ENCODE peak calls at places on chromosomes 12 and 14, in five cellular contexts. One of them, this sample, is unnamed.
A peak's percentile ranks its signal among the peaks of the same experiment; 100 is the strongest.

GRCh38 chr14:55938249-55938791 is 179.9 kb upstream of the PELI2 start:
- DNase-seq in WERI-Rb-1: no peak
- DNase-seq in neural progenitor cell: no peak
- DNase-seq in cardiac muscle cell: peak; percentile 34
- DNase-seq in mesendoderm: no peak
- DNase-seq in this sample: no peak

GRCh38 chr14:29895591-29896043 is 32.0 kb downstream of the PRKD1 start:
- DNase-seq in cardiac muscle cell: no peak
- DNase-seq in WERI-Rb-1: no peak
- DNase-seq in neural progenitor cell: no peak
- DNase-seq in mesendoderm: peak; percentile 30
- DNase-seq in this sample: no peak

GRCh38 chr12:113912761-113913295 is 53.3 kb downstream of the RBM19 start:
- DNase-seq in mesendoderm: peak; percentile 86
- DNase-seq in WERI-Rb-1: peak; percentile 84
- DNase-seq in cardiac muscle cell: peak; percentile 81
- DNase-seq in neural progenitor cell: peak; percentile 89
- DNase-seq in this sample: peak; percentile 81

GRCh38 chr12:106227641-106228319 is 20.0 kb downstream of the CKAP4 start:
- DNase-seq in mesendoderm: no peak
- DNase-seq in neural progenitor cell: no peak
- DNase-seq in WERI-Rb-1: no peak
- DNase-seq in cardiac muscle cell: peak; percentile 24
- DNase-seq in this sample: no peak

GRCh38 chr12:33830070-33830469 is 192.2 kb upstream of the ALG10 start:
- DNase-seq in mesendoderm: no peak
- DNase-seq in WERI-Rb-1: no peak
- DNase-seq in neural progenitor cell: no peak
- DNase-seq in cardiac muscle cell: no peak
- DNase-seq in this sample: no peak

GRCh38 chr14:105767315-105767714 is 240.9 kb downstream of the TMEM121 start:
- DNase-seq in WERI-Rb-1: no peak
- DNase-seq in mesendoderm: no peak
- DNase-seq in cardiac muscle cell: no peak
- DNase-seq in neural progenitor cell: no peak
- DNase-seq in this sample: no peak

GRCh38 chr14:20455355-20456300 is 602 bp downstream of the APEX1 start:
- DNase-seq in mesendoderm: no peak
- DNase-seq in WERI-Rb-1: peak; percentile 83
- DNase-seq in cardiac muscle cell: peak; percentile 91
- DNase-seq in neural progenitor cell: peak; percentile 86
- DNase-seq in this sample: peak; percentile 58

GRCh38 chr12:2051700-2052625 is 824 bp upstream of the CACNA1C start:
- DNase-seq in WERI-Rb-1: no peak
- DNase-seq in cardiac muscle cell: peak; percentile 13
- DNase-seq in mesendoderm: no peak
- DNase-seq in neural progenitor cell: peak; percentile 77
- DNase-seq in this sample: no peak

GRCh38 chr14:35401422-35401729 is 3.2 kb downstream of the NFKBIA start:
- DNase-seq in WERI-Rb-1: no peak
- DNase-seq in mesendoderm: no peak
- DNase-seq in cardiac muscle cell: no peak
- DNase-seq in neural progenitor cell: no peak
- DNase-seq in this sample: no peak

GRCh38 chr14:47149326-47149725 is 497.7 kb upstream of the RPL10L start:
- DNase-seq in neural progenitor cell: no peak
- DNase-seq in WERI-Rb-1: no peak
- DNase-seq in cardiac muscle cell: no peak
- DNase-seq in mesendoderm: no peak
- DNase-seq in this sample: no peak

GRCh38 chr14:23568021-23568599 is 519 bp upstream of the AP1G2 start:
- DNase-seq in neural progenitor cell: no peak
- DNase-seq in cardiac muscle cell: no peak
- DNase-seq in WERI-Rb-1: peak; percentile 40
- DNase-seq in mesendoderm: no peak
- DNase-seq in this sample: no peak

GRCh38 chr14:39177168-39177545 is 2.1 kb downstream of the PNN start:
- DNase-seq in WERI-Rb-1: no peak
- DNase-seq in cardiac muscle cell: no peak
- DNase-seq in neural progenitor cell: no peak
- DNase-seq in mesendoderm: no peak
- DNase-seq in this sample: no peak

GRCh38 chr12:112762753-112763152 is 28.8 kb upstream of the RPH3A start:
- DNase-seq in WERI-Rb-1: no peak
- DNase-seq in neural progenitor cell: no peak
- DNase-seq in cardiac muscle cell: no peak
- DNase-seq in mesendoderm: no peak
- DNase-seq in this sample: peak; percentile 20

GRCh38 chr12:97404549-97404948 is 58.1 kb upstream of the RMST start:
- DNase-seq in neural progenitor cell: peak; percentile 78
- DNase-seq in cardiac muscle cell: peak; percentile 28
- DNase-seq in WERI-Rb-1: peak; percentile 56
- DNase-seq in mesendoderm: peak; percentile 81
- DNase-seq in this sample: peak; percentile 17

GRCh38 chr14:35389315-35389667 is 15.3 kb downstream of the NFKBIA start:
- DNase-seq in WERI-Rb-1: no peak
- DNase-seq in cardiac muscle cell: no peak
- DNase-seq in neural progenitor cell: no peak
- DNase-seq in mesendoderm: no peak
- DNase-seq in this sample: no peak

GRCh38 chr14:91293281-91293680 is 48.8 kb upstream of the GPR68 start:
- DNase-seq in mesendoderm: no peak
- DNase-seq in neural progenitor cell: no peak
- DNase-seq in WERI-Rb-1: no peak
- DNase-seq in cardiac muscle cell: no peak
- DNase-seq in this sample: no peak

GRCh38 chr12:581321-581720 is 81.9 kb downstream of the NINJ2 start:
- DNase-seq in cardiac muscle cell: no peak
- DNase-seq in mesendoderm: no peak
- DNase-seq in WERI-Rb-1: no peak
- DNase-seq in neural progenitor cell: no peak
- DNase-seq in this sample: no peak

GRCh38 chr12:26124491-26125450 is at the start of gene BHLHE41:
- DNase-seq in cardiac muscle cell: peak; percentile 67
- DNase-seq in WERI-Rb-1: peak; percentile 37
- DNase-seq in neural progenitor cell: peak; percentile 76
- DNase-seq in mesendoderm: peak; percentile 60
- DNase-seq in this sample: no peak

GRCh38 chr12:132173135-132174014 is 29.1 kb downstream of the NOC4L start:
- DNase-seq in mesendoderm: no peak
- DNase-seq in cardiac muscle cell: no peak
- DNase-seq in WERI-Rb-1: no peak
- DNase-seq in neural progenitor cell: no peak
- DNase-seq in this sample: no peak

GRCh38 chr12:58765653-58766554 is 154.4 kb downstream of the LRIG3 start:
- DNase-seq in cardiac muscle cell: no peak
- DNase-seq in mesendoderm: no peak
- DNase-seq in neural progenitor cell: no peak
- DNase-seq in WERI-Rb-1: no peak
- DNase-seq in this sample: no peak

GRCh38 chr14:103715052-103716000 is at the start of the genes XRCC3 and ZFYVE21:
- DNase-seq in neural progenitor cell: peak; percentile 100
- DNase-seq in mesendoderm: peak; percentile 100
- DNase-seq in cardiac muscle cell: peak; percentile 100
- DNase-seq in WERI-Rb-1: peak; percentile 99
- DNase-seq in this sample: peak; percentile 95

GRCh38 chr12:131203666-131204415 is 250.1 kb downstream of the ADGRD1 start:
- DNase-seq in mesendoderm: no peak
- DNase-seq in neural progenitor cell: no peak
- DNase-seq in WERI-Rb-1: no peak
- DNase-seq in cardiac muscle cell: no peak
- DNase-seq in this sample: no peak

GRCh38 chr12:110367209-110367864 is 36.2 kb downstream of the ANAPC7 start:
- DNase-seq in neural progenitor cell: peak; percentile 13
- DNase-seq in WERI-Rb-1: peak; percentile 93
- DNase-seq in mesendoderm: no peak
- DNase-seq in cardiac muscle cell: no peak
- DNase-seq in this sample: no peak

GRCh38 chr12:108720757-108721514 is 10.4 kb downstream of the CORO1C start:
- DNase-seq in neural progenitor cell: no peak
- DNase-seq in WERI-Rb-1: no peak
- DNase-seq in mesendoderm: peak; percentile 66
- DNase-seq in cardiac muscle cell: no peak
- DNase-seq in this sample: no peak

GRCh38 chr12:20800160-20800559 is 10.3 kb upstream of the SLCO1B3 start:
- DNase-seq in cardiac muscle cell: no peak
- DNase-seq in mesendoderm: no peak
- DNase-seq in neural progenitor cell: no peak
- DNase-seq in WERI-Rb-1: no peak
- DNase-seq in this sample: no peak

GRCh38 chr14:71529855-71530254 is 402.4 kb upstream of the RGS6 start:
- DNase-seq in mesendoderm: no peak
- DNase-seq in neural progenitor cell: no peak
- DNase-seq in WERI-Rb-1: no peak
- DNase-seq in cardiac muscle cell: peak; percentile 85
- DNase-seq in this sample: no peak

GRCh38 chr14:85527006-85527405 is 2.9 kb upstream of the FLRT2 start:
- DNase-seq in neural progenitor cell: no peak
- DNase-seq in cardiac muscle cell: peak; percentile 23
- DNase-seq in mesendoderm: peak; percentile 53
- DNase-seq in WERI-Rb-1: no peak
- DNase-seq in this sample: no peak

GRCh38 chr12:102371177-102371576 is 109.2 kb downstream of the IGF1 start:
- DNase-seq in neural progenitor cell: no peak
- DNase-seq in cardiac muscle cell: no peak
- DNase-seq in WERI-Rb-1: no peak
- DNase-seq in mesendoderm: no peak
- DNase-seq in this sample: no peak

GRCh38 chr12:64057706-64058105 is 164.4 kb downstream of the KICS2 start:
- DNase-seq in mesendoderm: no peak
- DNase-seq in neural progenitor cell: no peak
- DNase-seq in WERI-Rb-1: no peak
- DNase-seq in cardiac muscle cell: no peak
- DNase-seq in this sample: no peak

GRCh38 chr12:76782440-76782996 is 18.6 kb downstream of the ZDHHC17 start:
- DNase-seq in WERI-Rb-1: no peak
- DNase-seq in cardiac muscle cell: no peak
- DNase-seq in mesendoderm: peak; percentile 44
- DNase-seq in neural progenitor cell: no peak
- DNase-seq in this sample: no peak

GRCh38 chr12:54526800-54527630 is 22.4 kb upstream of the PDE1B start:
- DNase-seq in mesendoderm: peak; percentile 80
- DNase-seq in WERI-Rb-1: peak; percentile 64
- DNase-seq in neural progenitor cell: peak; percentile 82
- DNase-seq in cardiac muscle cell: peak; percentile 60
- DNase-seq in this sample: peak; percentile 76